ENCODE peak calls at places on chromosomes 16 and 17, in five cellular contexts. Q is esophagus muscularis mucosa, G is K562, M is transverse colon, O is GM23338. K is an unnamed sample.

GRCh38 chr16:87278191-87279093 is 38.8 kb downstream of the C16orf95 start:
- DNase-seq in Q (no peak), G (peak; percentile 78), M (peak; percentile 75), O (peak; percentile 91), K (peak; percentile 90)

GRCh38 chr17:16066125-16066524 is 66.5 kb downstream of the TTC19 start:
- DNase-seq in Q (no peak), G (no peak), M (no peak), O (no peak), K (no peak)

GRCh38 chr16:56983211-56983751 is 6.1 kb upstream of the NLRC5 start:
- DNase-seq in Q (no peak), G (no peak), M (peak; percentile 73), O (no peak), K (no peak)

GRCh38 chr16:49179714-49180330 is 101.8 kb downstream of the CBLN1 start:
- DNase-seq in Q (no peak), G (no peak), M (peak; percentile 78), O (no peak), K (no peak)

GRCh38 chr16:28202147-28202746 is 9.5 kb downstream of the XPO6 start:
- DNase-seq in Q (no peak), G (peak; percentile 60), M (no peak), O (peak; percentile 68), K (no peak)

GRCh38 chr17:34993031-34993430 is 12.7 kb downstream of the LIG3 start:
- DNase-seq in Q (no peak), G (no peak), M (no peak), O (no peak), K (no peak)

GRCh38 chr16:56637814-56638750 is at the start of gene MT1A:
- DNase-seq in Q (no peak), G (peak; percentile 64), M (peak; percentile 82), O (peak; percentile 79), K (peak; percentile 94)

GRCh38 chr17:49035470-49036269 is 38.5 kb downstream of the IGF2BP1 start:
- DNase-seq in Q (no peak), G (peak; percentile 64), M (peak; percentile 60), O (peak; percentile 92), K (peak; percentile 81)

GRCh38 chr17:15657868-15658775 is 26.0 kb downstream of the TRIM16 start:
- DNase-seq in Q (no peak), G (no peak), M (no peak), O (no peak), K (no peak)

GRCh38 chr16:8590161-8590688 is at the start of gene TMEM114:
- DNase-seq in Q (no peak), G (no peak), M (no peak), O (peak; percentile 67), K (no peak)

GRCh38 chr17:42399121-42399520 is 10.9 kb upstream of the STAT3 start:
- DNase-seq in Q (no peak), G (no peak), M (no peak), O (no peak), K (no peak)

GRCh38 chr16:73091199-73091598 is 43.3 kb upstream of the ZFHX3 start:
- DNase-seq in Q (no peak), G (no peak), M (no peak), O (no peak), K (no peak)

GRCh38 chr17:73096201-73096600 is 3.7 kb upstream of the SLC39A11 start:
- DNase-seq in Q (no peak), G (no peak), M (no peak), O (no peak), K (no peak)

GRCh38 chr17:21358682-21359482 is 17.3 kb upstream of the KCNJ12 start:
- DNase-seq in Q (no peak), G (no peak), M (no peak), O (no peak), K (no peak)

GRCh38 chr17:48637323-48638260 is 11.4 kb upstream of the HOXB9 start:
- DNase-seq in Q (no peak), G (no peak), M (no peak), O (peak; percentile 1), K (no peak)

GRCh38 chr17:76940738-76941350 is 72.6 kb downstream of the MGAT5B start:
- DNase-seq in Q (no peak), G (no peak), M (no peak), O (peak; percentile 90), K (no peak)

GRCh38 chr17:50146230-50146926 is 4.1 kb downstream of the PPP1R9B start:
- DNase-seq in Q (no peak), G (no peak), M (no peak), O (no peak), K (no peak)

GRCh38 chr17:32976605-32977004 is 15.0 kb upstream of the SPACA3 start:
- DNase-seq in Q (no peak), G (no peak), M (no peak), O (no peak), K (no peak)

GRCh38 chr16:29806641-29807425 is 504 bp downstream of the MAZ start:
- DNase-seq in Q (no peak), G (peak; percentile 63), M (peak; percentile 64), O (peak; percentile 76), K (peak; percentile 58)
- TF ChIP-seq POLR2AphosphoS5 in Q (no peak), G (peak; percentile 47), M (no peak), O (peak; percentile 53), K (no peak)

GRCh38 chr17:4032738-4033137 is 68.5 kb upstream of the ATP2A3 start:
- DNase-seq in Q (no peak), G (no peak), M (no peak), O (peak; percentile 34), K (no peak)

GRCh38 chr17:4035081-4035680 is 70.9 kb upstream of the ATP2A3 start:
- DNase-seq in Q (no peak), G (no peak), M (no peak), O (peak; percentile 6), K (no peak)

GRCh38 chr17:4028436-4028835 is 64.2 kb upstream of the ATP2A3 start:
- DNase-seq in Q (no peak), G (no peak), M (no peak), O (no peak), K (no peak)

GRCh38 chr17:4033751-4034251 is 69.6 kb upstream of the ATP2A3 start:
- DNase-seq in Q (no peak), G (no peak), M (no peak), O (no peak), K (no peak)

GRCh38 chr17:4032245-4032644 is 68.0 kb upstream of the ATP2A3 start:
- DNase-seq in Q (no peak), G (no peak), M (no peak), O (no peak), K (no peak)
- H3K36me3 ChIP-seq in Q (peaks cover 99% of the 10 kb centered on the region), G (peaks cover 57% of the 10 kb centered on the region), M (no peaks in the 10 kb centered on the region), O (peaks cover 24% of the 10 kb centered on the region), K (peaks cover 76% of the 10 kb centered on the region)

DNA sequence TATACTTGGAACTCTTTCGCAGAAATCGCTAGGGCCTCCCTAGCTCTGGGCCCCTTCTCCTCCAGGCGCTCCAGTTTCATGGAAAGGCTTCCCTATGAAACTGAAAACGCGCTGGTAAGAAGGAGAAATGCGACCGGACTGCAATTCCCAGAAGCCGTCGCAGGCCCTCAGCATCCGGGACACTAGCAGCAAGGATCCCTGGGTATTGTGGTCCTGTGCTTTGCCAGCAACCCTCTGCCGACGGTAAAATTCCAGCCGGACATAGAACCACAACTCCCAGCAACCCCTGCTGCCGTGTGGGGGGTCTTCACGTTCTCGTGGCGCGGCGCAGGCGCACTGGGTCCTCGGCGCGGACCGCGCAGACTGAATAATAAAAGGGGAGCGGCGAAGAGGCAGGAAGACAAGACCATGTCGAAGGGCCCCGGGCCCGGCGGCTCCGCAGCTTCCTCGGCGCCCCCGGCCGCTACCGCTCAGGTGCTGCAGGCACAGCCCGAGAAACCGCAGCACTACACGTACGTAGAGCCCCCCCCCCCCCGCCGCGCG is at the start of gene UNK:
- DNase-seq in Q (peak; percentile 99), G (peak; percentile 88), M (peak; percentile 98), O (peak; percentile 99), K (peak; percentile 98)
- TF ChIP-seq POLR2AphosphoS5 in Q (peak; percentile 94), G (peak; percentile 46), M (peak; percentile 74), O (no peak), K (peak; percentile 83)

GRCh38 chr16:67198238-67198734 is 645 bp upstream of the ELMO3 start:
- DNase-seq in Q (no peak), G (no peak), M (peak; percentile 78), O (peak; percentile 68), K (peak; percentile 74)
- H3K36me3 ChIP-seq in Q (peaks cover 85% of the 10 kb centered on the region), G (peaks cover 93% of the 10 kb centered on the region), M (no peaks in the 10 kb centered on the region), O (peaks cover 20% of the 10 kb centered on the region), K (peaks cover 96% of the 10 kb centered on the region)

GRCh38 chr16:85171004-85171808 is 58.9 kb upstream of the CIBAR2 start:
- DNase-seq in Q (no peak), G (no peak), M (no peak), O (no peak), K (peak; percentile 79)

GRCh38 chr16:85173077-85173980 is 61.1 kb upstream of the CIBAR2 start:
- DNase-seq in Q (no peak), G (peak; percentile 78), M (no peak), O (no peak), K (no peak)

GRCh38 chr16:85173981-85174751 is 61.9 kb upstream of the CIBAR2 start:
- DNase-seq in Q (no peak), G (no peak), M (peak; percentile 34), O (peak; percentile 68), K (no peak)

GRCh38 chr16:85171809-85172464 is 59.7 kb upstream of the CIBAR2 start:
- DNase-seq in Q (no peak), G (peak; percentile 56), M (no peak), O (no peak), K (no peak)

DNA sequence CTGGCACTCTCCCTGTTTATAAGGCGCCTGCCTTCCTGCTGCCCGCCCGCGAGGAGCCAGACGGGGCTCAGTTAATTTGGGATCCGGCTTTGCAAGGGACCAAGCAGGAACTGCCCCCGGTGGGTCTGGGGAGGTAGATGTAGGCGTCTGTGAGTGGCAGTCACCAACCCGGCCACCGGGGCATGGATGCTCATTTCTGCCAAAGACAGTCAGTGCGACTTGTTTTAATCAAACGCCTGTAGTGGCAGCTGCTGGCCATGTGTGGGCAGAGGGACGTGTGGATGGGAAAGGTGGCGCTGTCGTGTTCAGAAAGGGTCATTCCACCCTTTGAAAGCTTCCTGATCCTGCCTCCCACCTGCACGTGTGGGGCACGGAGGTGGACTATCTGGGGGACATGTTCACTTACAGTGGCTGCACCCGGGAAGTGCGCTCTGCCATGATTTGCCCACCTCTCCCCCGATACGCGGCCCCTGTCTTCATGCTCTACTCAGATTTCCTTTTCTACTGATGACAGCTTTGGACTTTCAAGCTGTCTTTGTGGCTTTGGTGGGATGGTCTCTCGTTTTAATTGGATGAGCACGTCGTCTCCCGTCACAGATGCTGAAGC is 60.3 kb upstream of the CIBAR2 start:
- DNase-seq in Q (no peak), G (peak; percentile 69), M (no peak), O (peak; percentile 78), K (no peak)
- TF ChIP-seq POLR2AphosphoS5 in Q (no peak), G (no peak), M (no peak), O (no peak), K (no peak)

DNA sequence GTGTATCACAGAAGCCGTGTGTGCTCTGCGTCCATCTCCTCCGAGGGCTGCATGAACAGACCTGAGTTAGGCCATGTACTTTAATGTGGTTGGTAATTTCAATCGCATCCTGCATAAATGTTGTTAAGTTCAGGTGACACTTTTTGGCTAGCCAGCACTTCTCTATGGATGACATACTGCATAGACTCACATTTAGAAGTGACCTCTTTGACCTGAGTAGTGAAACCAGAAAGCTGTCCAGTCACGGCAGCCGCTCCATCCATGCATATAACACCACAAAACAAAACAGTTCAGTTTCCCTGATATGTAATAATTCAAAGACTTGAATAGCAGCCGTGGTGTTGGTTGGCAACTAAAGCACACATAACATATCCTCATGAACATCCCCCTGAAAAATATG is 94.1 kb downstream of the CYTH1 start:
- DNase-seq in Q (no peak), G (no peak), M (no peak), O (no peak), K (no peak)
- H3K36me3 ChIP-seq in Q (peaks cover 79% of the 10 kb centered on the region), G (peaks cover 23% of the 10 kb centered on the region), M (no peaks in the 10 kb centered on the region), O (no peaks in the 10 kb centered on the region), K (peaks cover 65% of the 10 kb centered on the region)